ENCODE peak calls at places on chromosomes 6 and 20, in five cellular contexts. E, N, X, Q and I are unnamed samples. For H3K4me1 and H3K27me3, the result is how much of the 10 kb centered on the place peaks cover.

GRCh38 chr6:60952500-60952899 is 1333.5 kb downstream of the KHDRBS2 start:
- DNase-seq in Q (no peak), X (no peak), N (no peak), E (no peak), I (no peak)

GRCh38 chr20:24952376-24953203 is 3.5 kb downstream of the CST7 start:
- DNase-seq in N (no peak), E (no peak), X (no peak), Q (no peak), I (no peak)

GRCh38 chr20:58965270-58966064 is 15.6 kb upstream of the NELFCD start:
- DNase-seq in X (no peak), Q (no peak), E (no peak), N (no peak), I (no peak)

GRCh38 chr6:57822896-57823358 is 505.5 kb downstream of the PRIM2 start:
- DNase-seq in X (no peak), E (peak), N (no peak), Q (no peak), I (no peak)

GRCh38 chr6:12613819-12614218 is 102.7 kb upstream of the PHACTR1 start:
- DNase-seq in Q (no peak), N (no peak), X (no peak), E (no peak), I (no peak)

GRCh38 chr6:105270511-105270910 is 90.7 kb upstream of the POPDC3 start:
- DNase-seq in X (no peak), E (no peak), Q (no peak), N (no peak), I (no peak)

GRCh38 chr6:109743739-109744138 is 52.6 kb downstream of the FIG4 start:
- DNase-seq in Q (no peak), N (no peak), E (no peak), X (no peak), I (no peak)

GRCh38 chr20:58907481-58908137 is 55.1 kb downstream of the GNAS start:
- DNase-seq in E (no peak), X (peak), Q (peak), N (peak), I (peak)

GRCh38 chr6:57317060-57317943 is at the start of gene PRIM2:
- DNase-seq in Q (peak), E (peak), X (peak), N (peak), I (peak)

GRCh38 chr20:3798908-3799248 is 2.8 kb downstream of the CDC25B start:
- DNase-seq in X (no peak), Q (no peak), N (no peak), E (no peak), I (no peak)

GRCh38 chr6:158311193-158311592 is 1.1 kb upstream of the TULP4 start:
- DNase-seq in N (no peak), Q (no peak), X (no peak), E (no peak), I (no peak)

GRCh38 chr20:52484438-52484837 is 292.9 kb upstream of the ZFP64 start:
- DNase-seq in N (no peak), X (no peak), E (no peak), Q (no peak), I (no peak)

GRCh38 chr20:34990231-34990630 is 34.6 kb downstream of the MYH7B start:
- DNase-seq in E (no peak), Q (no peak), X (no peak), N (no peak), I (no peak)

GRCh38 chr6:96939019-96939805 is 14.7 kb downstream of the KLHL32 start:
- DNase-seq in X (no peak), Q (peak), N (no peak), E (no peak), I (no peak)

GRCh38 chr20:8082999-8083398 is 49.1 kb upstream of the PLCB1 start:
- DNase-seq in N (no peak), X (no peak), E (no peak), Q (no peak), I (no peak)

GRCh38 chr20:2599265-2600060 is 53.0 kb upstream of the NOP56 start:
- DNase-seq in E (no peak), N (no peak), Q (no peak), X (no peak), I (no peak)

GRCh38 chr6:168376120-168376519 is 56.5 kb upstream of the DACT2 start:
- DNase-seq in N (no peak), Q (no peak), X (no peak), E (no peak), I (no peak)

GRCh38 chr6:167670938-167671338 is 155.8 kb upstream of the AFDN start:
- DNase-seq in E (no peak), N (no peak), Q (no peak), X (peak), I (no peak)

GRCh38 chr20:1467355-1468116 is 887 bp upstream of the NSFL1C start:
- DNase-seq in N (peak), Q (peak), X (peak), E (no peak), I (no peak)

GRCh38 chr6:141610741-141611140 is 522.0 kb upstream of the GJE1 start:
- DNase-seq in X (peak), N (no peak), Q (no peak), E (peak), I (no peak)

GRCh38 chr6:140711019-140711613 is 1336.7 kb upstream of the CITED2 start:
- DNase-seq in X (no peak), Q (no peak), N (no peak), E (no peak), I (no peak)

GRCh38 chr6:105759946-105760345 is 326.2 kb upstream of the PRDM1 start:
- DNase-seq in X (no peak), N (no peak), E (no peak), Q (no peak), I (no peak)

GRCh38 chr6:85802162-85802561 is 159.5 kb upstream of the SYNCRIP start:
- DNase-seq in E (no peak), N (no peak), Q (no peak), X (no peak), I (no peak)

GRCh38 chr6:2344319-2344905 is 99.0 kb upstream of the GMDS start:
- DNase-seq in Q (no peak), E (no peak), N (no peak), X (no peak), I (no peak)

GRCh38 chr6:36839819-36840379 is 655 bp upstream of the CPNE5 start:
- DNase-seq in N (peak), X (no peak), Q (peak), E (no peak), I (no peak)

GRCh38 chr6:18503588-18504231 is 116.6 kb downstream of the RNF144B start:
- DNase-seq in Q (peak), E (peak), X (peak), N (peak), I (peak)

GRCh38 chr20:62203378-62204030 is 16.6 kb downstream of the HRH3 start:
- DNase-seq in E (no peak), X (no peak), Q (no peak), N (no peak), I (no peak)

GRCh38 chr6:142544199-142544838 is 242.5 kb downstream of the ADGRG6 start:
- DNase-seq in X (no peak), N (no peak), Q (no peak), E (no peak), I (no peak)

GRCh38 chr6:142868917-142869316 is 76.1 kb downstream of the HIVEP2 start:
- DNase-seq in N (no peak), X (peak), Q (no peak), E (no peak), I (no peak)

GRCh38 chr20:12775041-12775440 is 233.7 kb upstream of the SPTLC3 start:
- DNase-seq in N (no peak), E (no peak), Q (no peak), X (no peak), I (no peak)

GRCh38 chr6:21354805-21355238 is 238.7 kb upstream of the SOX4 start:
- DNase-seq in X (peak), Q (no peak), N (no peak), E (no peak), I (peak)

GRCh38 chr20:62685781-62686555 is 22.7 kb upstream of the NTSR1 start:
- DNase-seq in E (no peak), Q (no peak), N (peak), X (peak), I (no peak)

GRCh38 chr6:86856937-86857563 is 80.3 kb upstream of the HTR1E start:
- DNase-seq in X (peak), E (peak), Q (peak), N (peak), I (no peak)

GRCh38 chr6:15090145-15090579 is 155.7 kb upstream of the JARID2 start:
- DNase-seq in Q (no peak), E (no peak), N (peak), X (no peak), I (no peak)

GRCh38 chr6:149451361-149452061 is 33.3 kb downstream of the ZC3H12D start:
- DNase-seq in X (no peak), E (no peak), Q (no peak), N (no peak), I (no peak)

GRCh38 chr6:125949069-125949468 is 7.5 kb upstream of the HINT3 start:
- DNase-seq in N (no peak), X (no peak), Q (no peak), E (no peak), I (no peak)
- H3K4me1 ChIP-seq in N (half or more), X (half or more), Q (under half), E (under half), I (under half)

GRCh38 chr6:5520796-5521195 is 259.5 kb downstream of the FARS2 start:
- DNase-seq in Q (no peak), E (no peak), N (no peak), X (no peak), I (no peak)

GRCh38 chr6:5516036-5516435 is 254.7 kb downstream of the FARS2 start:
- DNase-seq in N (no peak), Q (no peak), E (no peak), X (no peak), I (no peak)

GRCh38 chr6:5515200-5515599 is 253.9 kb downstream of the FARS2 start:
- DNase-seq in E (no peak), X (no peak), Q (no peak), N (no peak), I (no peak)

GRCh38 chr6:5518936-5519491 is 257.7 kb downstream of the FARS2 start:
- DNase-seq in N (no peak), Q (no peak), E (no peak), X (no peak), I (no peak)

GRCh38 chr6:5517781-5518180 is 256.5 kb downstream of the FARS2 start:
- DNase-seq in N (no peak), E (no peak), Q (no peak), X (no peak), I (no peak)
- TF ChIP-seq YY1 in N (no peak), E (no peak), Q (no peak), X (no peak), I (no peak)

GRCh38 chr6:29825848-29826247 is 1.8 kb upstream of the HLA-G start:
- DNase-seq in N (no peak), X (no peak), E (no peak), Q (no peak), I (no peak)
- H3K27me3 ChIP-seq in N (under half), X (under half), E (under half), Q (under half), I (under half)

GRCh38 chr20:48716541-48716940 is 111.3 kb downstream of the PREX1 start:
- DNase-seq in X (no peak), N (no peak), E (no peak), Q (no peak), I (no peak)

GRCh38 chr20:48714764-48715163 is 113.0 kb downstream of the PREX1 start:
- DNase-seq in X (no peak), E (no peak), N (no peak), Q (no peak), I (no peak)

GRCh38 chr20:48717959-48718223 is 109.9 kb downstream of the PREX1 start:
- DNase-seq in N (no peak), X (no peak), E (no peak), Q (no peak), I (no peak)

GRCh38 chr20:48717095-48717958 is 110.5 kb downstream of the PREX1 start:
- DNase-seq in E (no peak), X (no peak), N (no peak), Q (no peak), I (peak)

DNA sequence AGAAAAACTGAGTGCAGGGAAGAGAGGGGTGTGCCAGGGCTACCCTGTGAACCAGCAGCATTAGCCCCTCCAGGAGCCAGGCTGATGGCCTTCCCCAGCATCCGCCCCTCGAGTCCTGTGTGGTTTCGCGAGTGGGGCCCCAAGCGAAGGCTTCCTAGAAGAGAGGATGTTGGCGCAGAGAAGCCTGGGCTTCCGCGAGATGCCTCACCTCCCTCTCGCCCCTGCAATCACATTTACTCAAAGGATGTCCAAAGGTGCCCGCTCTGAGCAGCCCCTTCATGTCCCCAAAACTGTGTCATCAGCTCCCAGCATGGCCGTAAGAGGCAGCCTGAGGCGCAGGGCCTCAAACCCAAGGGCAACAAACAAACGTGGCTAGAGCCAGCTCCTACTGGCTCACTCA is 111.7 kb downstream of the PREX1 start:
- DNase-seq in E (no peak), Q (no peak), X (no peak), N (no peak), I (no peak)
- H3K4me1 ChIP-seq in E (under half), Q (under half), X (under half), N (under half), I (half or more)

GRCh38 chr6:126913658-126914057 is 204.8 kb upstream of the RSPO3 start:
- DNase-seq in N (no peak), Q (no peak), E (no peak), X (no peak), I (no peak)
- TF ChIP-seq YY1 in N (no peak), Q (no peak), E (no peak), X (no peak), I (no peak)

GRCh38 chr20:38673731-38674177 is 50.5 kb upstream of the SLC32A1 start:
- DNase-seq in N (peak), X (no peak), Q (peak), E (no peak), I (no peak)
- H3K27me3 ChIP-seq in N (under half), X (under half), Q (under half), E (under half), I (under half)

GRCh38 chr6:42394151-42394550 is 57.6 kb downstream of the TRERF1 start:
- DNase-seq in Q (no peak), X (no peak), N (no peak), E (no peak), I (no peak)

GRCh38 chr6:42391441-42391840 is 60.3 kb downstream of the TRERF1 start:
- DNase-seq in X (no peak), N (no peak), Q (no peak), E (no peak), I (no peak)

GRCh38 chr6:42392871-42393270 is 58.9 kb downstream of the TRERF1 start:
- DNase-seq in N (no peak), Q (no peak), X (no peak), E (no peak), I (no peak)

GRCh38 chr6:42394881-42395620 is 56.7 kb downstream of the TRERF1 start:
- DNase-seq in E (no peak), N (no peak), Q (no peak), X (no peak), I (no peak)

DNA sequence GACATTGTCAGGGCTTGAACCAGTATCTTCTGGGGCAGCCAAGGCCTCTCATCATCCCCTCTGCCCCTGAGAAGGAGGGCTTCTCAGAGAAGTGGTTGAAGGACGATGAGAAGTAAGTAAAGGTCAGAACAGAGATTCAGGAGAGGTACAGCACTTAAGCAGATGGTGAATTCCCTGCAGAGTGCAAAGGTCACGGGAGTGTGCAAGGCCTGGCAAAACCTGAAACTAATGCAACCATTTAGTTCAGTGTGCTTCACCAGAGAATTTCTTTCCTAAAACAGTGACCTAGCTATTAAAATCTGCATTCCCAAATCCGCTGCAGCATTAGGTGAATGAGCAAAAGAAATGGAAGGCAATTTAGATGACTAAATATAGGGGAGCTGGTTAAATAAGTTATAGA is 58.4 kb downstream of the TRERF1 start:
- DNase-seq in X (no peak), E (no peak), Q (no peak), N (no peak), I (no peak)
- H3K4me1 ChIP-seq in X (under half), E (under half), Q (under half), N (under half), I (under half)